ENCODE peak calls at places on chromosomes 13 and 19, in four cellular contexts. Q is ELR, G is amniotic epithelial cell, J is HTR-8/SVneo. K is an unnamed sample.

GRCh38 chr19:57947088-57947418 is 453 bp downstream of the ZNF256 start:
- DNase-seq in Q (peak; percentile 32), G (no peak), J (no peak), K (no peak)

GRCh38 chr19:17553256-17553655 is 2.2 kb upstream of the COLGALT1 start:
- DNase-seq in Q (peak; percentile 75), G (peak; percentile 40), J (peak; percentile 79), K (peak; percentile 94)

GRCh38 chr13:42836930-42837329 is 55.5 kb downstream of the FAM216B start:
- DNase-seq in Q (peak; percentile 53), G (peak; percentile 53), J (no peak), K (peak; percentile 83)

GRCh38 chr13:110123041-110123809 is 183.7 kb downstream of the COL4A1 start:
- DNase-seq in Q (no peak), G (no peak), J (no peak), K (no peak)

GRCh38 chr19:35986664-35987570 is 8.1 kb upstream of the SDHAF1 start:
- DNase-seq in Q (no peak), G (no peak), J (no peak), K (no peak)

GRCh38 chr13:23621316-23621645 is 51.1 kb downstream of the TNFRSF19 start:
- DNase-seq in Q (peak; percentile 96), G (peak; percentile 87), J (peak; percentile 47), K (peak; percentile 78)

GRCh38 chr19:49761625-49762311 is 1.3 kb downstream of the TSKS start:
- DNase-seq in Q (peak; percentile 50), G (peak; percentile 58), J (no peak), K (peak; percentile 69)

GRCh38 chr19:15461694-15462093 is 2.6 kb downstream of the RASAL3 start:
- DNase-seq in Q (no peak), G (no peak), J (no peak), K (no peak)

GRCh38 chr13:101649490-101650126 is 197.1 kb downstream of the ITGBL1 start:
- DNase-seq in Q (peak; percentile 90), G (peak; percentile 96), J (peak; percentile 37), K (peak; percentile 93)

GRCh38 chr19:28351761-28352160 is 861.2 kb downstream of the UQCRFS1 start:
- DNase-seq in Q (peak; percentile 1), G (no peak), J (no peak), K (no peak)

GRCh38 chr13:45196622-45197021 is 4.2 kb downstream of the KCTD4 start:
- DNase-seq in Q (peak; percentile 91), G (peak; percentile 49), J (no peak), K (peak; percentile 30)

GRCh38 chr19:39240421-39240820 is 4.4 kb downstream of the IFNL3 start:
- DNase-seq in Q (no peak), G (no peak), J (no peak), K (no peak)

K was measured in fibroblast of villous mesenchyme.